ENCODE peak calls at places on chromosomes 1 and 21, in six cellular contexts. T is GM12878, Z is A549, N is HCT116, F is NB4, I is K562. P is an unnamed sample.

GRCh38 chr21:46551636-46552241 is 53.1 kb downstream of the S100B start:
- DNase-seq in I (no peak), F (peak; percentile 41), Z (no peak), T (no peak), N (no peak), P (peak; percentile 35)

GRCh38 chr21:29196664-29197052 is 66.2 kb downstream of the MAP3K7CL start:
- DNase-seq in N (no peak), T (no peak), I (no peak), F (no peak), Z (no peak), P (no peak)

GRCh38 chr1:152533327-152533938 is 19.2 kb downstream of the CRCT1 start:
- DNase-seq in Z (peak; percentile 76), I (peak; percentile 39), N (peak; percentile 56), T (no peak), F (peak; percentile 62), P (peak; percentile 22)

GRCh38 chr1:184563308-184563707 is 176.5 kb downstream of the C1orf21 start:
- DNase-seq in T (no peak), Z (peak; percentile 16), F (peak; percentile 37), N (no peak), I (no peak), P (no peak)

GRCh38 chr1:12069616-12070244 is 6.6 kb downstream of the TNFRSF8 start:
- DNase-seq in T (no peak), N (no peak), I (no peak), Z (no peak), F (no peak), P (no peak)

GRCh38 chr1:233328661-233329498 is 1.4 kb downstream of the MAP3K21 start:
- DNase-seq in Z (peak; percentile 36), N (no peak), T (no peak), F (peak; percentile 60), I (no peak), P (no peak)

GRCh38 chr1:241985787-241986186 is 13.1 kb downstream of the MAP1LC3C start:
- DNase-seq in F (peak; percentile 51), T (no peak), Z (peak; percentile 62), N (peak; percentile 38), I (peak; percentile 55), P (peak; percentile 66)

GRCh38 chr21:38925923-38926322 is 120.2 kb downstream of the ETS2 start:
- DNase-seq in T (no peak), N (no peak), Z (no peak), F (no peak), I (no peak), P (no peak)

GRCh38 chr1:50774759-50775351 is 185.2 kb downstream of the FAF1 start:
- DNase-seq in T (peak; percentile 11), N (peak; percentile 48), I (peak; percentile 44), F (peak; percentile 65), Z (peak; percentile 57), P (no peak)

GRCh38 chr1:64494659-64495058 is 24.7 kb downstream of the CACHD1 start:
- DNase-seq in T (no peak), N (no peak), Z (no peak), I (no peak), F (no peak), P (no peak)

GRCh38 chr21:18155508-18156193 is 89.0 kb upstream of the CHODL start:
- DNase-seq in Z (no peak), I (no peak), T (no peak), N (no peak), F (no peak), P (no peak)

GRCh38 chr1:9589719-9590157 is 1.0 kb downstream of the TMEM201 start:
- DNase-seq in F (peak; percentile 28), T (no peak), Z (peak; percentile 30), I (no peak), N (no peak), P (no peak)
- TF ChIP-seq MAX in F (no peak), T (no peak), Z (no peak), I (no peak), N (no peak), P (no peak)

GRCh38 chr1:214823311-214824117 is 220.5 kb downstream of the CENPF start:
- DNase-seq in F (peak; percentile 12), T (no peak), N (no peak), I (peak; percentile 21), Z (no peak), P (peak; percentile 49)

GRCh38 chr1:214827883-214828282 is 224.9 kb downstream of the CENPF start:
- DNase-seq in N (no peak), T (no peak), Z (no peak), F (no peak), I (no peak), P (no peak)

DNA sequence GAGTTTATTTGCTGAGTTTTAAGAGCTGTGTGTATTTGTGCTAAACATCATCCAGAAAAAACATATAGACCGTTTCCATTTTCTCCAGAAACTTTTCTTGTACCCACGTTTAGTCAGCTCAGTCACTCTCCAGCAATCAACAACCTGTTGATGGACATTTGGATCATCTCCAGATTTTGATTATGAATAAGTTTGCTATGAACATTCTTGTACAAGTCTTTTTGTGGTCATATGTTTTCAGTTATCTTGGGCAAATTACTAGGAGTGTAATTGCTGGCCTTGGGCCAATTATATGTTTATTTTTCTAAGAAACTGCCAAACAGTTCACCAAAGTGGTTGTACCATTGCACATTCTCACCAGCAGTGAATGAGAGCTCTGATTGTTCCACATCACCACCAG is 221.8 kb downstream of the CENPF start:
- DNase-seq in N (no peak), I (no peak), Z (no peak), T (no peak), F (no peak), P (no peak)
- TF ChIP-seq MAX in N (no peak), I (no peak), Z (no peak), T (no peak), F (no peak), P (no peak)

GRCh38 chr1:41668967-41669366 is 184.5 kb upstream of the EDN2 start:
- DNase-seq in I (no peak), T (no peak), F (no peak), N (no peak), Z (no peak), P (no peak)

GRCh38 chr1:41663671-41664400 is 179.4 kb upstream of the EDN2 start:
- DNase-seq in F (peak; percentile 19), N (no peak), Z (no peak), T (no peak), I (no peak), P (no peak)

GRCh38 chr1:41665962-41666917 is 181.8 kb upstream of the EDN2 start:
- DNase-seq in I (no peak), Z (no peak), N (no peak), T (no peak), F (no peak), P (no peak)

GRCh38 chr1:41664861-41665640 is 180.6 kb upstream of the EDN2 start:
- DNase-seq in Z (peak; percentile 52), T (no peak), F (no peak), I (no peak), N (peak; percentile 39), P (no peak)

GRCh38 chr1:41666991-41667631 is 182.6 kb upstream of the EDN2 start:
- DNase-seq in I (no peak), Z (no peak), N (no peak), T (peak; percentile 53), F (peak; percentile 40), P (no peak)
- TF ChIP-seq MAX in I (no peak), Z (no peak), N (no peak), T (peak; percentile 5), F (no peak), P (no peak)

DNA sequence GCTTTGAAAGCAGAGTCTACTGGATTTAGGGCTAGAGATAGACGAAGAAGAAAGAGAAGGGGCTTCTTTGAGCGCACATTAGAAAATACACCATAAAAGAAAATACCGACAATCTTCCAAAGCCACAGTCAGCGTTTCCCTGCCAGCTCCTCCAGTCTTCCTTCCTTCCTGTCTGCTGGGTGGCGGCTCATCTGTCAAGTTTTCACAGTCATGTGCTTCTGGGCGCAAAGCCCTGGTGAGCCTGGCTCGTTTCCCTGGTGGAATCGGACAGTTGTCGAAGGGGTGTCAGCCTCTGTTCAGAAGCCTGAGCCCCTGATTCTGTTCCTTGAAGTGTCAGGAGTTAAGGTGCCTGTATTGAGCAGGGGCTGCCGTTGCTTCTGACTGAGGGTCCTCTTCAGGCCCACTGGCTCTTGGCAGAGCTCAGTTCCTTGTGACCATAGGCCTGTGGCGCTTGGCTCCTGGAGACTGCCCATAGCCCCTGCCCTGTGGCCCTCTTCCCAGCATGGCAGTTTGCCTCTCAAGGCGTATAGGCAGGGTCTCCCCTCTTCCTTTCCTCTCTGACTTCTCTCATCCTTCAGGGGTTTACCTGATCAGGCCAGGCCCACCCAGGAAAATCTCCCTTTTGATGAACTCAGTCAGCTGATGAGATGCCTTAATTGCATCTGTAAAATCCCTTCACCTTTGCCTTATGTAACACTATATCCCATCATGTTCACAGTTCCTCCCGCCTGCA is 58.6 kb downstream of the ADARB1 start:
- DNase-seq in F (no peak), T (no peak), I (no peak), N (no peak), Z (no peak), P (no peak)
- TF ChIP-seq MAX in F (no peak), T (no peak), I (no peak), N (no peak), Z (no peak), P (no peak)

GRCh38 chr21:42846221-42846620 is 33.1 kb downstream of the WDR4 start:
- DNase-seq in T (no peak), Z (no peak), N (no peak), F (no peak), I (no peak), P (no peak)
- TF ChIP-seq MAX in T (no peak), Z (no peak), N (no peak), F (no peak), I (no peak), P (no peak)

DNA sequence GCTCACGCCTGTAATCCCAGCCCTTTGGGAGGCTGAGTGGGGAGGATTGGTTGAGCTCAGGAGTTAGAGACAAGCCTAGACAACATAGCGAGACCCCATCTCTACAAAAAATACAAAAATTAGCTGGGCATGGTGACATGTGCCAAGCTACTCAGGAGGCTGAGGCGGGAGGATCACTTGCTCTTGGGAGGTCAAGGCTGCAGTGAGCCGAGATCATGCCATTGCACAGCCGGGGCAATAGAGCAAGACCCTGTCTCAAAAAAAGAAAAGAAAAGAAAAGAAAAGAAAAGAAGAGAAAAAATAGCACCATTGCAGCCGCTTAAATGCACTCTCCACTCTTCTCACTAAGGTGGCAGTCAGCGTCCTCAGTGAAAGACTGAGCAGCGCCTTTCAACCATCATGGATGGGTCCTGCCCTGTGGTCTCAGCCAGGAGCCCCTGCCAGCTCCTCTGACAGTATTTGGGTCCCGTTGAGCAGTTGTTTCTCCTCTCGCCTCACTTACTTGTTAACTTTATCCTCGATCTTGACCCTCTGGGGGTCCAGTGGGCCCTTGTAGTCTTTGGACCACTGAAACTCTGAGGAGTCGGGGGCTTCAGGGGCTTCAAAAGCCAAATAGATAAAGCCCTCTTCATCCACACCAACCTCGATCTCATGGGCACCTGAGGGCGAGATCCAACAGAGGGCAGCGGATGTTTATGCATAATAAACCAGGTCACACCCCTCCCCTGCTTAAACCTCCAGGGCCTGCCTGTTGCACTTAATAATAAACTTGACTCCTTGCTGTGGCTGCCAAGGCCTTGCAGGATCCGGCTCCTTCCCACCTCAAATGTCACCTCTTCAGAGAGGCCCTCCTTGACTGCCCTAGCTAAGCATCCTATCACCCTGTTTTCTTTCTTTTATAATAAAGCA is 36.9 kb downstream of the MYOM3 start:
- DNase-seq in F (no peak), Z (no peak), I (no peak), N (no peak), T (no peak), P (no peak)
- TF ChIP-seq MAX in F (no peak), Z (no peak), I (no peak), N (no peak), T (no peak), P (no peak)

GRCh38 chr21:44013380-44014088 is 1.4 kb downstream of the TRAPPC10 start:
- DNase-seq in T (peak; percentile 32), N (no peak), F (peak; percentile 83), I (peak; percentile 41), Z (no peak), P (no peak)
- TF ChIP-seq MAX in T (peak; percentile 32), N (no peak), F (no peak), I (no peak), Z (no peak), P (no peak)